ENCODE peak calls at places on chromosome 4, in five cellular contexts. M is ovary, E is testis, A is esophagus squamous epithelium, Y is spleen. U is an unnamed sample.

GRCh38 chr4:77104405-77105292 is 28.9 kb upstream of the CCNI start:
- DNase-seq in E (peak), Y (no peak), A (no peak), M (peak), U (peak)

GRCh38 chr4:184596617-184597185 is 52.5 kb downstream of the CASP3 start:
- DNase-seq in E (no peak), A (no peak), Y (no peak), M (no peak), U (no peak)

GRCh38 chr4:120922390-120923200 is at the start of gene PRDM5:
- DNase-seq in Y (peak), M (peak), E (peak), A (no peak), U (peak)

GRCh38 chr4:17680559-17680958 is 66.1 kb downstream of the MED28 start:
- DNase-seq in E (no peak), A (no peak), M (no peak), Y (no peak), U (no peak)

GRCh38 chr4:3193531-3194203 is 55.3 kb upstream of the MSANTD1 start:
- DNase-seq in M (no peak), Y (no peak), E (no peak), A (no peak), U (no peak)

GRCh38 chr4:94357624-94358023 is 15.0 kb upstream of the HPGDS start:
- DNase-seq in E (no peak), M (no peak), A (no peak), Y (no peak), U (no peak)

GRCh38 chr4:5971077-5971447 is 47.2 kb downstream of the C4orf50 start:
- DNase-seq in Y (no peak), E (no peak), M (no peak), A (no peak), U (no peak)

GRCh38 chr4:113094802-113095201 is 45.3 kb downstream of the ANK2 start:
- DNase-seq in A (no peak), M (no peak), E (no peak), Y (no peak), U (no peak)

GRCh38 chr4:108393870-108394269 is 225.1 kb upstream of the LEF1 start:
- DNase-seq in A (no peak), Y (no peak), M (no peak), E (no peak), U (no peak)

GRCh38 chr4:1383728-1384591 is 22.3 kb downstream of the NKX1-1 start:
- DNase-seq in Y (peak), M (no peak), E (no peak), A (no peak), U (peak)

GRCh38 chr4:170058745-170059144 is 31.0 kb downstream of the AADAT start:
- DNase-seq in M (no peak), Y (no peak), A (no peak), E (no peak), U (no peak)

GRCh38 chr4:184792950-184793555 is 32.7 kb downstream of the ACSL1 start:
- DNase-seq in E (peak), A (no peak), Y (peak), M (no peak), U (peak)

GRCh38 chr4:54229631-54230478 is 762 bp downstream of the PDGFRA start:
- DNase-seq in Y (no peak), A (no peak), E (no peak), M (peak), U (no peak)

GRCh38 chr4:128542047-128542446 is 254.4 kb upstream of the PGRMC2 start:
- DNase-seq in E (no peak), M (no peak), A (no peak), Y (no peak), U (no peak)

GRCh38 chr4:165364452-165365080 is 14.2 kb upstream of the CPE start:
- DNase-seq in M (no peak), Y (no peak), E (no peak), A (no peak), U (no peak)

GRCh38 chr4:5711479-5712184 is 631 bp downstream of the EVC start:
- DNase-seq in A (no peak), Y (no peak), E (peak), M (peak), U (peak)

GRCh38 chr4:112592717-112593116 is 44.0 kb downstream of the ZGRF1 start:
- DNase-seq in M (no peak), E (no peak), Y (no peak), A (no peak), U (no peak)

GRCh38 chr4:8817813-8818062 is 53.9 kb downstream of the HMX1 start:
- DNase-seq in E (peak), A (no peak), M (no peak), Y (peak), U (peak)

GRCh38 chr4:83568057-83568456 is 32.1 kb downstream of the GPAT3 start:
- DNase-seq in E (no peak), A (no peak), Y (no peak), M (no peak), U (no peak)

GRCh38 chr4:84597450-84597849 is 14.5 kb downstream of the CDS1 start:
- DNase-seq in A (no peak), E (peak), Y (no peak), M (no peak), U (no peak)

GRCh38 chr4:138897818-138898226 is 117.8 kb upstream of the NOCT start:
- DNase-seq in M (no peak), E (no peak), A (no peak), Y (no peak), U (no peak)

GRCh38 chr4:40601641-40602040 is 28.0 kb downstream of the RBM47 start:
- DNase-seq in E (no peak), Y (no peak), A (no peak), M (no peak), U (no peak)

GRCh38 chr4:133759428-133759827 is 442.2 kb downstream of the PABPC4L start:
- DNase-seq in A (no peak), M (no peak), E (no peak), Y (no peak), U (no peak)

GRCh38 chr4:151227731-151228130 is 49.2 kb upstream of the PRSS48 start:
- DNase-seq in A (no peak), Y (no peak), M (peak), E (peak), U (peak)

GRCh38 chr4:167897116-167897515 is 195.2 kb upstream of the ANXA10 start:
- DNase-seq in E (no peak), Y (no peak), A (no peak), M (no peak), U (no peak)

GRCh38 chr4:168188754-168189153 is 96.4 kb downstream of the ANXA10 start:
- DNase-seq in A (no peak), M (no peak), Y (no peak), E (no peak), U (no peak)

GRCh38 chr4:31984872-31985271 is 1264.7 kb downstream of the PCDH7 start:
- DNase-seq in M (no peak), E (no peak), A (no peak), Y (no peak), U (no peak)

GRCh38 chr4:10100734-10101216 is 15.8 kb downstream of the WDR1 start:
- DNase-seq in E (no peak), Y (peak), A (no peak), M (no peak), U (no peak)

GRCh38 chr4:29423836-29424721 is 1296.1 kb upstream of the PCDH7 start:
- DNase-seq in E (no peak), A (no peak), Y (no peak), M (no peak), U (no peak)

GRCh38 chr4:27350161-27350560 is 489.5 kb downstream of the STIM2 start:
- DNase-seq in M (no peak), A (no peak), Y (no peak), E (no peak), U (no peak)

GRCh38 chr4:90137545-90137944 is 10.4 kb downstream of the CCSER1 start:
- DNase-seq in Y (no peak), M (no peak), A (no peak), E (no peak), U (no peak)

GRCh38 chr4:56977321-56978012 is at the start of gene NOA1:
- DNase-seq in E (peak), Y (peak), M (peak), A (peak), U (peak)
- TF ChIP-seq POLR2A in E (no peak), Y (no peak), M (peak), A (peak), U (no peak)

GRCh38 chr4:48489683-48490011 is 405 bp upstream of the ZAR1 start:
- DNase-seq in A (no peak), E (no peak), M (no peak), Y (no peak), U (no peak)
- H3K4me3 ChIP-seq in A (peak), E (peak), M (no peak), Y (peak), U (no peak)

GRCh38 chr4:34422472-34422871 is 1821.8 kb downstream of the ARAP2 start:
- DNase-seq in E (no peak), Y (no peak), A (no peak), M (no peak), U (no peak)
- TF ChIP-seq CTCF in E (no peak), Y (no peak), A (no peak), M (no peak), U (no peak)

GRCh38 chr4:177051473-177052060 is 258.1 kb upstream of the NEIL3 start:
- DNase-seq in M (no peak), A (no peak), Y (no peak), E (peak), U (no peak)
- TF ChIP-seq POLR2A in M (no peak), A (no peak), Y (no peak), E (no peak), U (no peak)

DNA sequence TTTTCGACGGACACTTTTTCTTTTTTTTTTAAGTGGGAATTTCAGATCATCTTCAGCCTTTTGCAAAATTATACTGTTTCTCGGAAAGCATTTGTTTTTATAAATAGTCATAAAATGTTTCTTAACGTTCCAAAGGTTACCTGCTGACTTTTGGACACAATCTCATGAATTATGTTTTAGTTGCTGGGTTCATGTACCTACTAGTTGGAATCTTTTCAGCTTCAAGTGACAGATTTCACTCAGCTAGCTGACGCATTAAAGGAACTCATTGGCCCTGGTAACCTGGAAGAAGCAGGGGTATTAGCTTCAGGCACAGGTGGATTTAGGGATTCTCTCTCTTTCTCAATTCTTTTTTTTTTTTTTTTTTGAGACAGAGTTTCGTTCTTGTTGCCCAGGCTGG is 66.5 kb downstream of the TMEM131L start:
- DNase-seq in M (no peak), A (no peak), Y (no peak), E (no peak), U (no peak)
- H3K4me3 ChIP-seq in M (no peak), A (no peak), Y (no peak), E (no peak), U (no peak)

GRCh38 chr4:11765849-11766453 is 337.3 kb upstream of the HS3ST1 start:
- DNase-seq in A (no peak), Y (no peak), E (peak), M (no peak), U (no peak)
- TF ChIP-seq CTCF in A (peak), Y (peak), E (peak), M (peak), U (no peak)

DNA sequence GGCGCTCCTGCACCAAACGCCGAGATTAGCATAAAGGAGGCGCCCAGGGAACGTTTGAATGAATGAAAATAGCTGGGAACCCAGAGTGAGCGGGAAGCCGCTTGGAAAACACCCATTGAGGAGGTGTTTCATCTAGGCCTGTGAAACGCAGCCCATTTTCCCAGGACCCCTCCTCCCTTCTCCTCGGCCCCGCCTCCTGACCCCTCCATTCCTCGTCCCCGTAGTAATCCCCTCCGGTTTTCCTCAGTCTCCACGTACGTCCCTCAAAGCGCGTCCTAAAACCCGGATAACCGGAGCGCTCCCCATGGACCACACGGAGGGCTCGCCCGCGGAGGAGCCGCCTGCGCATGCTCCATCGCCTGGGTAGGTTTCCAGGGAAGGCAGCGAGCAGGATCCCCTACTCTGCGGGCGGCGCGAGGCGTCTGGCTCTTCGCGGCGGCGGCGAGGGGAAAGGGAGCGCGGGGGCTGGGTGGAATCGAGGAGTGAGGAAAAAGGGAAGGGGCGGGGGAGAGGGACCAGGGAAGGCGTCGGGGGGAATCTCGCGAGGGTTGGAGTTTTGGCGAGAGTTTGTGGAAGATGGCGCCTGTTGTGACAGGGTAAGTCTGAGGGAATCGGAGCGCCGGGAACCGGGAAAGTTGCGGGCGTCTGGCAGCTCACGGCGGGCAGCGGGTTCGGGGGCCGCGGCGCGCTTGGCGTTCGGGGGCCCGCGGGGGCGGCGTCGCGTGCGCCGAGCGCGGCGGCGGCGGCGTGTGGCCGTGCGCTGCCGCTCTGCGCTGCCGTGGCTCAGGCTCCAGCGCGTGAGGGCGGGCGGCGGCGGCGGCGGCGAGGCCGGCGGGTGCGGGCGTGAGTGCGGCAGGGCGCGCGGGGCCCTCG is at the start of gene RBPJ:
- DNase-seq in E (peak), A (peak), M (peak), Y (peak), U (peak)
- TF ChIP-seq POLR2A in E (no peak), A (peak), M (peak), Y (peak), U (no peak)

DNA sequence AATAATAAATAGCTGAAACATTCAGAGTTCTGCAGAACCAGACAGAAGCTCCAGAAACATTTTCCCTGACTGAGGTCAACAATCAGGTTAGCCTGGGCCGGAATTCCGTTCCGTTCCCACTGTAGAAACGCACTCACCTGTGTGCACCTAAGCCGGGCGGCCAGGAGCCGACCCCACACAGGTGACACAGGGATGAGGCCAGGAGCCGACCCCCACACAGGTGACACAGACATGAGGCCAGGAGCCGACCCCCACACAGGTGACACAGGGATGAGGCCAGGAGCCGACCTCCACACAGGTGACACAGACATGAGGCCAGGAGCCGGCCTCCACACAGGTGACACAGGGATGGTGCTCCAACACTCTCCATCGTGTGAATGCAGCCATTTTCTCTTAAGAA is 21.9 kb downstream of the FAT1 start:
- DNase-seq in A (no peak), Y (no peak), E (no peak), M (no peak), U (no peak)
- H3K4me3 ChIP-seq in A (no peak), Y (no peak), E (no peak), M (no peak), U (no peak)

U was measured in lower leg skin.